ENCODE peak calls at places on chromosomes 2 and 18, in eight cellular contexts. U is dorsolateral prefrontal cortex, L is HepG2, S is K562, V is fibroblast of lung, Q is cardiac muscle cell, G is heart right ventricle, F is SK-N-SH. B is an unnamed sample.

GRCh38 chr18:36398419-36398818 is 100.9 kb downstream of the FHOD3 start:
- DNase-seq in L (no peak), U (no peak), S (no peak), G (no peak), V (no peak), F (no peak), Q (no peak), B (no peak)

GRCh38 chr18:45836242-45837215 is 11.1 kb downstream of the SIGLEC15 start:
- DNase-seq in L (no peak), Q (no peak), U (no peak), V (no peak), G (no peak), F (no peak), S (no peak), B (no peak)

GRCh38 chr2:74379851-74380789 is at the start of gene DCTN1:
- DNase-seq in G (no peak), Q (peak; percentile 78), L (peak; percentile 25), F (peak; percentile 83), S (peak; percentile 44), U (peak; percentile 85), V (peak; percentile 70), B (peak; percentile 73)

GRCh38 chr2:224038049-224038829 is 847 bp downstream of the SERPINE2 start:
- DNase-seq in U (no peak), V (peak; percentile 34), F (no peak), S (no peak), G (peak; percentile 34), Q (peak; percentile 71), L (peak; percentile 33), B (peak; percentile 58)

GRCh38 chr2:65456074-65456473 is 23.7 kb upstream of the SPRED2 start:
- DNase-seq in S (no peak), L (no peak), V (no peak), F (no peak), Q (no peak), U (no peak), G (no peak), B (no peak)

GRCh38 chr2:46669996-46670793 is 190.8 kb downstream of the TMEM247 start:
- DNase-seq in S (no peak), Q (no peak), V (peak; percentile 60), F (no peak), U (no peak), G (no peak), L (no peak), B (peak; percentile 96)

GRCh38 chr18:3595282-3596273 is 145.6 kb downstream of the TGIF1 start:
- DNase-seq in S (no peak), Q (no peak), V (peak; percentile 97), L (peak; percentile 92), U (no peak), F (no peak), G (no peak), B (no peak)

GRCh38 chr2:75641587-75641986 is 5.0 kb upstream of the MRPL19 start:
- DNase-seq in V (no peak), G (no peak), Q (no peak), U (no peak), L (no peak), F (no peak), S (peak; percentile 15), B (no peak)

GRCh38 chr2:166331468-166331867 is 44.3 kb downstream of the SCN9A start:
- DNase-seq in G (no peak), U (no peak), S (no peak), Q (no peak), F (no peak), V (no peak), L (no peak), B (no peak)

GRCh38 chr2:97910403-97911209 is 85.1 kb downstream of the TMEM131 start:
- DNase-seq in V (no peak), S (no peak), L (no peak), Q (no peak), F (no peak), U (no peak), G (no peak), B (no peak)

GRCh38 chr2:199457147-199458016 is at the start of gene SATB2:
- DNase-seq in U (no peak), F (peak; percentile 47), G (no peak), L (no peak), V (peak; percentile 66), Q (peak; percentile 61), S (peak; percentile 29), B (peak; percentile 62)

GRCh38 chr18:45962866-45963265 is 4.3 kb downstream of the EPG5 start:
- DNase-seq in F (no peak), V (peak; percentile 51), S (no peak), U (no peak), G (no peak), Q (no peak), L (no peak), B (no peak)

GRCh38 chr2:156841321-156841720 is 405.1 kb downstream of the GPD2 start:
- DNase-seq in Q (no peak), V (no peak), S (no peak), F (no peak), U (no peak), L (no peak), G (no peak), B (no peak)

GRCh38 chr2:45938649-45939511 is 287.4 kb downstream of the PRKCE start:
- DNase-seq in S (no peak), V (peak; percentile 100), Q (no peak), L (peak; percentile 78), U (no peak), F (no peak), G (peak; percentile 50), B (peak; percentile 84)

GRCh38 chr2:158539176-158539895 is 82.6 kb downstream of the PKP4 start:
- DNase-seq in L (peak; percentile 93), V (peak; percentile 86), S (no peak), Q (no peak), G (no peak), F (no peak), U (no peak), B (no peak)

GRCh38 chr2:207767461-207768167 is 2.1 kb downstream of the FZD5 start:
- DNase-seq in F (peak; percentile 74), U (no peak), V (peak; percentile 18), G (peak; percentile 45), L (peak; percentile 76), Q (peak; percentile 40), S (no peak), B (peak; percentile 38)

GRCh38 chr2:40451926-40452605 is at the start of gene SLC8A1:
- DNase-seq in Q (peak; percentile 54), F (peak; percentile 93), L (no peak), G (peak; percentile 53), V (peak; percentile 49), S (no peak), U (no peak), B (peak; percentile 62)

GRCh38 chr18:5628512-5629255 is 84.9 kb upstream of the EPB41L3 start:
- DNase-seq in U (peak; percentile 56), L (no peak), Q (peak; percentile 78), S (no peak), F (peak; percentile 53), G (peak; percentile 46), V (peak; percentile 57), B (peak; percentile 47)
- H3K27me3 ChIP-seq in U (no peaks in the 10 kb centered on the region), L (peaks cover 40% of the 10 kb centered on the region), Q (no peaks in the 10 kb centered on the region), S (no peaks in the 10 kb centered on the region), F (peaks cover 57% of the 10 kb centered on the region), G (peaks cover 78% of the 10 kb centered on the region), V (peaks cover 15% of the 10 kb centered on the region), B (peaks cover 67% of the 10 kb centered on the region)

GRCh38 chr2:12534646-12535263 is 182.0 kb upstream of the TRIB2 start:
- DNase-seq in F (no peak), V (peak; percentile 91), G (no peak), L (no peak), U (no peak), S (no peak), Q (no peak), B (no peak)
- H3K4me3 ChIP-seq in F (no peak overlapping the region), V (no peak overlapping the region), G (no peak overlapping the region), L (no peak overlapping the region), U (no peak overlapping the region), S (no peak overlapping the region), Q (no peak overlapping the region), B (no peak overlapping the region)

DNA sequence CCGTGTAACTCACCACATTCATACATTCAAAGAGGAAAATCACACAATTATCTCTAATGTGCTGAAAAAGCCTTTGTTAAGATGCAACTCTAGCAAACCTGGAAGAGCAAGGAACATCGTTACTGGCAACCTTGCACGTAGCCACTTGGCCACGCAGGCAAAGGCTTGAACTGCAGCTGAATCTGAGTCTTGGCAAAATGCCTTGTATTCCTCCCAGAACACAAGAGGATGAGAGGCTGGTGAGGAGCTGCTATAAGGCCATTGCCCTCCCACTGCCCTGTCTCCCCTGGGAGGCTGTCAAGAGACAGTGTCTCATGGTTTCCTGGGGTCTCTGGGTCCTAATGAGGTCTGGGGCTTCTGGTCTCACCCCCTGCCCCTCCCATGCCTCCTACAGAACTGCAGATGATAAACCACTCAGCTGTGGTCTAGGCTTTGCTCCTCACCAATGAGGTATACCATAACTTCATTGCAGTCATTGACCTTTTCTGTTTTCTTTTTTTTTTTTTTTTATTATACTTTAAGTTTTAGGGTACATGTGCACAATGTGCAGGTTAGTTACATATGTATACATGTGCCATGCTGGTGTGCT is 141.4 kb downstream of the SPP2 start:
- DNase-seq in G (no peak), L (no peak), F (no peak), V (peak; percentile 19), S (no peak), U (no peak), Q (no peak), B (no peak)
- TF ChIP-seq CTCF in G (no peak), L (no peak), F (no peak), V (no peak), S (no peak), U (no peak), Q (no peak), B (no peak)

GRCh38 chr2:101388232-101388631 is 929 bp upstream of the CREG2 start:
- DNase-seq in G (no peak), F (no peak), V (peak; percentile 52), L (no peak), Q (no peak), U (no peak), S (no peak), B (no peak)

GRCh38 chr2:101383016-101383541 is 4.2 kb downstream of the CREG2 start:
- DNase-seq in V (no peak), G (no peak), U (no peak), S (no peak), L (no peak), Q (no peak), F (no peak), B (no peak)

GRCh38 chr2:101386599-101387150 is 628 bp downstream of the CREG2 start:
- DNase-seq in L (no peak), V (no peak), Q (no peak), G (no peak), U (no peak), F (peak; percentile 77), S (no peak), B (peak; percentile 39)

GRCh38 chr2:101382406-101382805 is 4.9 kb downstream of the CREG2 start:
- DNase-seq in F (no peak), U (no peak), G (no peak), Q (no peak), V (no peak), L (no peak), S (no peak), B (no peak)

DNA sequence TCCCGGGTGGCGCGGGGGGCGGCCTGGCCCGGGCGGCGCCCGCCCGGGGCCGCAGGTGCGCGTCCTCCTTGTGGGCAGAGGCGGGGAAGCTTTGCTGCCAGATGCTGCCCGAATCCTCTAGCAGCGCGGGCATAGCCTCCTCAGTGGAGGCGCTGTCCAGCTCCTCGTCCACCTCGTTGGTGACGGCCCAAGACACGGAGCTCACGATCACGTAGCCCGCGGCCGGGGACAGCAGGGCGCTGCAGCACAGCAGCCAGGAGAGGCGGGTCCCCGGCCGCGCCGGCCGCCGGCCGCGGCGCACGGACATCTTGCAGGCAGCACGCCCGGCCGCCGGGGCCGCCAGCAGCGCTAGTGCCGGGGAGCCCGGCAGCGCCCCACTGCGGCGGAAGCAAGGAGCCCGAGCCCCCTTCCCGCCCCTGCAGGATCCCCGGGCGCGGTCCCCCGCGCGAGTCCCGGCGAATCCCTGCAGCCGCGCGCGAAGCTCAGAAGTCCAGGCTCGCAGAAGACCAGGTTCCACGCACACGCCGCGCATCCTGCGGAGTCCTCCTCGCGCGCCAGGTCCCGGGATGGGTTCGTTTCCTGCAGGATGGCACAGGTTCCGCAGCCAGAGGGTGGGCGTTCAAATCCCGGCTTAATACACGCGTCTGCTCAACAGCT is at the start of gene CREG2:
- DNase-seq in V (peak; percentile 56), S (peak; percentile 14), Q (peak; percentile 88), L (peak; percentile 40), G (peak; percentile 68), F (peak; percentile 93), U (peak; percentile 79), B (peak; percentile 80)
- H3K27me3 ChIP-seq in V (peaks cover 9% of the 10 kb centered on the region), S (peaks cover 33% of the 10 kb centered on the region), Q (peaks cover 65% of the 10 kb centered on the region), L (peaks cover 72% of the 10 kb centered on the region), G (peaks cover 48% of the 10 kb centered on the region), F (peaks cover 5% of the 10 kb centered on the region), U (no peaks in the 10 kb centered on the region), B (no peaks in the 10 kb centered on the region)